ENCODE peak calls at places on chromosomes 3 and 15, in ten cellular contexts. U is tibial nerve; Y is NCI-H510A treated with DMSO at 0.1 percent for 48 hours; Q is activated T-helper 1 cell treated with anti-CD3 and anti-CD28 coated beads, Interleukin-2, amount 50 U/mL, for 16 hours; J is effector memory CD4-positive, alpha-beta T cell; S is AG04450; X is lower lobe of right lung; Z is A673; N is AML-193; T is dorsolateral prefrontal cortex. V is an unnamed sample.

GRCh38 chr3:34444137-34444536 is 645.7 kb downstream of the PDCD6IP start:
- DNase-seq in U (no peak), Y (no peak), Q (no peak), J (no peak), S (no peak), X (no peak), Z (no peak), N (no peak), T (no peak), V (no peak)

GRCh38 chr3:133860519-133860918 is 35.2 kb downstream of the RAB6B start:
- DNase-seq in U (no peak), Y (no peak), Q (no peak), J (no peak), S (no peak), X (no peak), Z (no peak), N (no peak), T (no peak), V (no peak)

GRCh38 chr3:145145461-145145860 is 1015.5 kb downstream of the PLOD2 start:
- DNase-seq in U (no peak), Y (no peak), Q (no peak), J (no peak), S (no peak), X (no peak), Z (peak), N (no peak), T (no peak), V (no peak)

GRCh38 chr3:13835246-13835645 is 44.6 kb downstream of the WNT7A start:
- DNase-seq in U (no peak), Y (no peak), Q (no peak), J (no peak), S (no peak), X (no peak), Z (no peak), N (no peak), T (no peak), V (no peak)

GRCh38 chr3:185176756-185177359 is 24.0 kb upstream of the C3orf70 start:
- DNase-seq in U (peak), Y (peak), Q (no peak), J (no peak), S (no peak), X (no peak), Z (peak), N (peak), T (no peak), V (peak)

GRCh38 chr15:42750306-42750705 is 13.4 kb upstream of the CDAN1 start:
- DNase-seq in U (no peak), Y (no peak), Q (no peak), J (no peak), S (no peak), X (no peak), Z (no peak), N (no peak), T (no peak), V (no peak)

GRCh38 chr3:197854596-197855343 is 63.7 kb downstream of the LRCH3 start:
- DNase-seq in U (no peak), Y (no peak), Q (no peak), J (no peak), S (peak), X (no peak), Z (peak), N (no peak), T (no peak), V (peak)

GRCh38 chr15:34650177-34650576 is 66.7 kb upstream of the GOLGA8B start:
- DNase-seq in U (no peak), Y (no peak), Q (no peak), J (no peak), S (peak), X (no peak), Z (no peak), N (no peak), T (no peak), V (peak)

GRCh38 chr3:122907471-122907870 is 112.6 kb downstream of the SLC49A4 start:
- DNase-seq in U (no peak), Y (no peak), Q (no peak), J (no peak), S (no peak), X (no peak), Z (no peak), N (no peak), T (no peak), V (no peak)

GRCh38 chr3:127036209-127037020 is 53.5 kb downstream of the PLXNA1 start:
- DNase-seq in U (no peak), Y (no peak), Q (no peak), J (no peak), S (no peak), X (peak), Z (no peak), N (no peak), T (peak), V (no peak)

GRCh38 chr3:194298331-194299227 is 52.5 kb downstream of the CPN2 start:
- DNase-seq in U (no peak), Y (no peak), Q (no peak), J (no peak), S (no peak), X (no peak), Z (no peak), N (no peak), T (no peak), V (no peak)

GRCh38 chr15:72249138-72249825 is 18.3 kb upstream of the PKM start:
- DNase-seq in U (no peak), Y (no peak), Q (no peak), J (no peak), S (no peak), X (no peak), Z (no peak), N (no peak), T (no peak), V (no peak)

GRCh38 chr3:175269394-175269793 is 410.3 kb downstream of the NAALADL2 start:
- DNase-seq in U (no peak), Y (no peak), Q (no peak), J (no peak), S (no peak), X (no peak), Z (no peak), N (no peak), T (no peak), V (no peak)

GRCh38 chr15:53539878-53540277 is 219.6 kb downstream of the WDR72 start:
- DNase-seq in U (no peak), Y (no peak), Q (no peak), J (no peak), S (no peak), X (no peak), Z (no peak), N (no peak), T (no peak), V (no peak)

GRCh38 chr15:62940359-62940754 is 102.2 kb upstream of the TPM1 start:
- DNase-seq in U (no peak), Y (no peak), Q (no peak), J (no peak), S (no peak), X (no peak), Z (no peak), N (no peak), T (no peak), V (peak)

GRCh38 chr15:42064271-42064670 is 30.1 kb downstream of the PLA2G4D start:
- DNase-seq in U (no peak), Y (no peak), Q (no peak), J (no peak), S (no peak), X (no peak), Z (no peak), N (no peak), T (no peak), V (no peak)

GRCh38 chr3:8945890-8946590 is 17.2 kb downstream of the RAD18 start:
- DNase-seq in U (no peak), Y (no peak), Q (no peak), J (no peak), S (no peak), X (no peak), Z (no peak), N (no peak), T (no peak), V (no peak)

GRCh38 chr3:67644827-67645226 is 9.6 kb downstream of the SUCLG2 start:
- DNase-seq in U (no peak), Y (no peak), Q (no peak), J (no peak), S (no peak), X (no peak), Z (no peak), N (no peak), T (no peak), V (no peak)

GRCh38 chr3:143384076-143384475 is 264.5 kb downstream of the CHST2 start:
- DNase-seq in U (no peak), Y (no peak), Q (no peak), J (no peak), S (no peak), X (no peak), Z (no peak), N (no peak), T (no peak), V (no peak)

GRCh38 chr3:50848308-50848707 is 173.6 kb downstream of the DOCK3 start:
- DNase-seq in U (no peak), Y (no peak), Q (no peak), J (no peak), S (no peak), X (no peak), Z (no peak), N (no peak), T (no peak), V (no peak)

GRCh38 chr3:143674100-143674968 is 173.9 kb downstream of the SLC9A9 start:
- DNase-seq in U (peak), Y (peak), Q (peak), J (peak), S (peak), X (peak), Z (peak), N (peak), T (peak), V (peak)

GRCh38 chr3:10437272-10437994 is 68.0 kb downstream of the ATP2B2 start:
- DNase-seq in U (no peak), Y (no peak), Q (peak), J (peak), S (peak), X (no peak), Z (peak), N (no peak), T (peak), V (peak)

GRCh38 chr3:65666426-65667091 is 372.2 kb downstream of the MAGI1 start:
- DNase-seq in U (no peak), Y (no peak), Q (no peak), J (no peak), S (peak), X (no peak), Z (no peak), N (no peak), T (no peak), V (no peak)

GRCh38 chr3:61505197-61505596 is 56.2 kb upstream of the PTPRG start:
- DNase-seq in U (no peak), Y (no peak), Q (no peak), J (no peak), S (no peak), X (no peak), Z (no peak), N (no peak), T (no peak), V (no peak)

GRCh38 chr3:115292131-115292530 is 145.0 kb upstream of the ZBTB20 start:
- DNase-seq in U (no peak), Y (no peak), Q (no peak), J (no peak), S (no peak), X (no peak), Z (no peak), N (no peak), T (no peak), V (no peak)

GRCh38 chr3:49611714-49612113 is 57.4 kb downstream of the BSN start:
- DNase-seq in U (no peak), Y (no peak), Q (no peak), J (no peak), S (no peak), X (no peak), Z (no peak), N (no peak), T (no peak), V (peak)

GRCh38 chr15:62618432-62618831 is 424.1 kb upstream of the TPM1 start:
- DNase-seq in U (no peak), Y (no peak), Q (no peak), J (no peak), S (peak), X (no peak), Z (no peak), N (no peak), T (no peak), V (peak)

GRCh38 chr3:50655009-50655830 is 19.5 kb upstream of the DOCK3 start:
- DNase-seq in U (no peak), Y (no peak), Q (no peak), J (no peak), S (no peak), X (no peak), Z (no peak), N (peak), T (no peak), V (no peak)

GRCh38 chr3:13420051-13420816 is at the start of gene NUP210:
- DNase-seq in U (no peak), Y (peak), Q (peak), J (peak), S (no peak), X (peak), Z (no peak), N (peak), T (no peak), V (no peak)